ENCODE peak calls at places on chromosomes 4 and X, in seven cellular contexts. V is HCT116, N is SK-N-SH, A is GM12878, G is K562, Q is HepG2, X is H1. R is an unnamed sample.

GRCh38 chrX:139759637-139760036 is 51.7 kb upstream of the MCF2 start:
- DNase-seq in V (no peak), N (no peak), A (no peak), G (peak), Q (no peak), X (peak), R (peak)

GRCh38 chr4:81594495-81595169 is 122.9 kb upstream of the RASGEF1B start:
- DNase-seq in V (no peak), N (no peak), A (no peak), G (no peak), Q (no peak), X (no peak), R (no peak)

GRCh38 chr4:177302371-177303100 is 7.1 kb upstream of the NEIL3 start:
- DNase-seq in V (no peak), N (no peak), A (no peak), G (no peak), Q (no peak), X (no peak), R (no peak)

GRCh38 chr4:120317713-120318112 is 251.1 kb upstream of the MAD2L1 start:
- DNase-seq in V (no peak), N (no peak), A (no peak), G (no peak), Q (no peak), X (no peak), R (no peak)

GRCh38 chr4:59393780-59394179 is 1806.3 kb upstream of the ADGRL3 start:
- DNase-seq in V (no peak), N (no peak), A (no peak), G (no peak), Q (no peak), X (no peak), R (peak)

GRCh38 chr4:158164849-158165248 is 8.0 kb downstream of the GASK1B start:
- DNase-seq in V (no peak), N (no peak), A (no peak), G (no peak), Q (no peak), X (no peak), R (no peak)

GRCh38 chr4:8050555-8051206 is 107.9 kb downstream of the ABLIM2 start:
- DNase-seq in V (no peak), N (peak), A (no peak), G (peak), Q (peak), X (peak), R (no peak)

GRCh38 chrX:153765138-153766079 is 1.4 kb downstream of the PLXNB3 start:
- DNase-seq in V (no peak), N (peak), A (no peak), G (peak), Q (peak), X (no peak), R (no peak)

GRCh38 chr4:56909083-56909981 is 1.6 kb downstream of the REST start:
- DNase-seq in V (no peak), N (peak), A (no peak), G (peak), Q (peak), X (peak), R (peak)

GRCh38 chr4:73964862-73965611 is 16.8 kb downstream of the PF4 start:
- DNase-seq in V (peak), N (no peak), A (no peak), G (peak), Q (peak), X (peak), R (peak)

GRCh38 chr4:80307183-80307735 is 28.3 kb upstream of the CFAP299 start:
- DNase-seq in V (no peak), N (no peak), A (no peak), G (no peak), Q (no peak), X (no peak), R (no peak)

GRCh38 chrX:129655547-129656248 is 942 bp upstream of the APLN start:
- DNase-seq in V (no peak), N (no peak), A (no peak), G (peak), Q (no peak), X (no peak), R (peak)

GRCh38 chr4:137909910-137910309 is 332.2 kb downstream of the SLC7A11 start:
- DNase-seq in V (no peak), N (peak), A (no peak), G (peak), Q (no peak), X (peak), R (no peak)

GRCh38 chr4:188245651-188246050 is 106.4 kb downstream of the TRIML1 start:
- DNase-seq in V (no peak), N (no peak), A (no peak), G (no peak), Q (no peak), X (no peak), R (no peak)

GRCh38 chrX:34585561-34585960 is 71.5 kb downstream of the TMEM47 start:
- DNase-seq in V (no peak), N (no peak), A (no peak), G (no peak), Q (no peak), X (no peak), R (no peak)

GRCh38 chr4:101337688-101338087 is 9.6 kb downstream of the PPP3CA start:
- DNase-seq in V (no peak), N (no peak), A (no peak), G (no peak), Q (no peak), X (no peak), R (no peak)

GRCh38 chrX:65608021-65608420 is 59.4 kb upstream of the MSN start:
- DNase-seq in V (no peak), N (no peak), A (no peak), G (no peak), Q (no peak), X (no peak), R (no peak)

GRCh38 chr4:70600305-70600704 is 8.2 kb downstream of the AMBN start:
- DNase-seq in V (no peak), N (no peak), A (no peak), G (no peak), Q (no peak), X (no peak), R (no peak)

GRCh38 chrX:153866302-153867019 is 19.5 kb downstream of the L1CAM start:
- DNase-seq in V (no peak), N (no peak), A (no peak), G (no peak), Q (no peak), X (no peak), R (no peak)

GRCh38 chr4:4488405-4489404 is 53.1 kb downstream of the STX18 start:
- DNase-seq in V (peak), N (peak), A (peak), G (peak), Q (peak), X (peak), R (peak)

GRCh38 chr4:70948665-70949284 is 44.7 kb upstream of the DCK start:
- DNase-seq in V (no peak), N (no peak), A (no peak), G (no peak), Q (no peak), X (no peak), R (no peak)

GRCh38 chrX:11407331-11408110 is 114.3 kb downstream of the AMELX start:
- DNase-seq in V (no peak), N (no peak), A (no peak), G (peak), Q (no peak), X (no peak), R (no peak)

GRCh38 chrX:50813843-50814661 is at the start of gene SHROOM4:
- DNase-seq in V (no peak), N (peak), A (no peak), G (no peak), Q (peak), X (peak), R (no peak)

GRCh38 chr4:15003441-15003890 is 1.2 kb downstream of the CPEB2 start:
- DNase-seq in V (no peak), N (peak), A (no peak), G (peak), Q (no peak), X (peak), R (peak)
- TF ChIP-seq JUND in V (no peak), N (no peak), A (no peak), G (no peak), Q (no peak), X (no peak), R (no peak)

DNA sequence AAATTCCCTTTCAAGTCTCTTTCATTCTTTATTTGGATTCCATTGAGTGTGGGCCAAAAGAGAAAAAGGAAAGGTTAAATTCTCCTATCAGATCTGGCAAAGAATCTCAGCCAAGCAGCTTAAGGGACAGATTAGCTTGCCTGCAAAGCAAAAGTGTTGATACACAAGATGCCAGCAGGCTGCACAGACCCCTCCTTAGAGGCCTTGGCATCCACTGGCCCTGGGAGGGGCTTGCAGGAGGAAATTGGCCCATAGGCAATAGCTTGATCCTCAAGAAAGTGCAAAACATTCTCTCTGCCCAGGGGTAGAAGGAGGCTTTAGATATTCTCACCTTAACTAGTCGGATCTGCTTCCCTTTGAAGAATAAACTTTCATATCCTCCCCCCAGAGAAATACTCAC is 300.4 kb upstream of the CPEB2 start:
- DNase-seq in V (no peak), N (no peak), A (no peak), G (no peak), Q (no peak), X (no peak), R (no peak)
- TF ChIP-seq JUND in V (no peak), N (no peak), A (no peak), G (no peak), Q (no peak), X (no peak), R (no peak)

GRCh38 chr4:15438939-15439524 is 11.2 kb downstream of the C1QTNF7 start:
- DNase-seq in V (no peak), N (no peak), A (no peak), G (no peak), Q (no peak), X (no peak), R (no peak)
- TF ChIP-seq JUND in V (no peak), N (no peak), A (no peak), G (no peak), Q (no peak), X (no peak), R (no peak)

DNA sequence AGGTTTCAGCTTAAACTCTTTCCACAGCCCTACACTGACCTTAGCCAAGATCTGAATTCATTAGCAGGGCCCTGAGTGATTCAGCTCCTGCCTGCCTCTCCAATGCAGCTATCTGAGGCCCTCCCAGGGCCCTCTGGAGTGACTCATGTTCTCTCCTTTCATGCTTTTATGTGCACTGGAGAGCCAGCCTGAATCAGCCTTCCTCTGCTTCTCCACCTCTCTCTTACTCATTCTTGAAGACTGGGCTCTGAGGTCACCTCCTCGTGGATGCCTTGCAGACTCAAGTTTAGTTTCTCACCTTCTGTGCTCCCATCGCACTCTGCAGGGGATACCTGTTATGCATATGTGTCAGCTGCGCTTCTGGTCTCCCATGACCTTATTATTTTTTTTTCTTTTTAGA is 3.1 kb upstream of the OCIAD2 start:
- DNase-seq in V (peak), N (peak), A (no peak), G (peak), Q (no peak), X (no peak), R (no peak)
- TF ChIP-seq JUND in V (peak), N (peak), A (no peak), G (peak), Q (no peak), X (no peak), R (no peak)

DNA sequence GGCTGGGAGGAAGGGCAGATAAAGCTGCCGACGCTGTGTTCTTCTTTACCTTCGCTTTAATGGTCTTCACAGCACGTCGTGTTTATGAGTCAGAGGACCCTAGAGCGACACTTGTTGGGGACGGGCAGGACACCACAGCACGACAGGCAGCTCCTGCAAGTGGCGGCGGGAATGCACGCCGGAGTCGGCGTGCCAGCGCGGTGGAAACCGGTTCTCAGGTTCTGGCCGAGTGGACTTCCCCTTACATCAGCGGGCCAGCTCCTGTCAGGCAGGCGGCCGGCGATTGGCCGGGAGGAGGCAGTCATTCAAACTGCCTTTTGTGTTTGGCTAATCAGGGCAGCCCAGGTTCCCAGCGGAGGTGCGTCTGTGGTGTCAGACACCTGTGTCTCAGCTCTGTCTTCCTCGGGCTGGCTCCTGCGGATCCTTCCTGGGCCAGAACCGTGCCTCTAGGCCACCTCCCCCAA is 150.9 kb downstream of the SHROOM3 start:
- DNase-seq in V (peak), N (no peak), A (no peak), G (peak), Q (peak), X (peak), R (peak)
- TF ChIP-seq JUND in V (no peak), N (no peak), A (no peak), G (no peak), Q (no peak), X (peak), R (no peak)

GRCh38 chr4:94390804-94391410 is 48.3 kb upstream of the HPGDS start:
- DNase-seq in V (no peak), N (peak), A (no peak), G (peak), Q (peak), X (no peak), R (no peak)
- TF ChIP-seq JUND in V (no peak), N (no peak), A (no peak), G (no peak), Q (no peak), X (no peak), R (no peak)

GRCh38 chr4:109029987-109030386 is 267.1 kb upstream of the ETNPPL start:
- DNase-seq in V (no peak), N (no peak), A (no peak), G (no peak), Q (no peak), X (no peak), R (no peak)
- TF ChIP-seq JUND in V (no peak), N (no peak), A (no peak), G (no peak), Q (no peak), X (no peak), R (no peak)

GRCh38 chrX:116290359-116290758 is 119.8 kb downstream of the AGTR2 start:
- DNase-seq in V (no peak), N (no peak), A (no peak), G (no peak), Q (no peak), X (no peak), R (no peak)
- TF ChIP-seq JUND in V (no peak), N (no peak), A (no peak), G (no peak), Q (no peak), X (no peak), R (no peak)

GRCh38 chrX:106802388-106803275 is at the start of gene TBC1D8B:
- DNase-seq in V (peak), N (peak), A (peak), G (peak), Q (peak), X (peak), R (peak)
- TF ChIP-seq JUND in V (no peak), N (no peak), A (no peak), G (no peak), Q (no peak), X (no peak), R (no peak)